ENCODE peak calls at places on chromosomes 12 and 14, in eight cellular contexts. R is NCI-H774; N is dorsolateral prefrontal cortex; D is central memory CD4-positive, alpha-beta T cell; Z is cardiac muscle cell; J is hippocampal formation; K is HuH-7.5; T is H4. X is an unnamed sample.
A peak's percentile ranks its signal among the peaks of the same experiment; 100 is the strongest.

GRCh38 chr12:68418137-68418460 is 85.9 kb upstream of the MDM1 start:
- DNase-seq in N (no peak), J (no peak), R (no peak), T (no peak), K (no peak), D (no peak), Z (no peak), X (no peak)

GRCh38 chr14:75147423-75148071 is 20.7 kb upstream of the NEK9 start:
- DNase-seq in Z (peak; percentile 99), R (no peak), N (peak; percentile 78), K (no peak), T (peak; percentile 97), J (peak; percentile 96), D (no peak), X (peak; percentile 74)

GRCh38 chr12:45200497-45201043 is 15.3 kb upstream of the ANO6 start:
- DNase-seq in Z (peak; percentile 66), K (no peak), R (no peak), D (no peak), J (no peak), T (no peak), N (no peak), X (no peak)

GRCh38 chr12:31323466-31324115 is 2.4 kb downstream of the SINHCAF start:
- DNase-seq in Z (peak; percentile 19), R (peak; percentile 41), T (peak; percentile 24), D (no peak), J (no peak), N (no peak), K (peak; percentile 43), X (peak; percentile 9)

GRCh38 chr12:67088401-67089118 is 180.6 kb upstream of the CAND1 start:
- DNase-seq in K (no peak), R (no peak), D (no peak), T (no peak), Z (no peak), N (no peak), J (no peak), X (no peak)

GRCh38 chr12:2111816-2112215 is 59.0 kb downstream of the CACNA1C start:
- DNase-seq in D (no peak), K (no peak), N (no peak), Z (no peak), J (no peak), R (no peak), T (no peak), X (no peak)

GRCh38 chr12:64672925-64673409 is 62.7 kb downstream of the RASSF3 start:
- DNase-seq in K (no peak), N (no peak), D (peak; percentile 50), T (peak; percentile 75), J (no peak), Z (peak; percentile 68), R (peak; percentile 83), X (no peak)

GRCh38 chr12:45415393-45415817 is 199.5 kb downstream of the ANO6 start:
- DNase-seq in R (no peak), J (no peak), T (peak; percentile 93), D (no peak), N (no peak), Z (peak; percentile 91), K (no peak), X (no peak)

GRCh38 chr14:63179383-63179782 is 24.9 kb upstream of the RHOJ start:
- DNase-seq in R (no peak), T (no peak), K (no peak), D (no peak), J (no peak), N (no peak), Z (no peak), X (no peak)

GRCh38 chr12:54463034-54463433 is 10.4 kb downstream of the GTSF1 start:
- DNase-seq in Z (peak; percentile 93), J (no peak), K (no peak), N (no peak), T (peak; percentile 23), R (no peak), D (no peak), X (no peak)

GRCh38 chr14:23605931-23606585 is 27.5 kb upstream of the JPH4 start:
- DNase-seq in R (no peak), K (no peak), D (no peak), J (no peak), T (peak; percentile 17), Z (no peak), N (no peak), X (no peak)

GRCh38 chr14:68715032-68715924 is 77.6 kb downstream of the ZFP36L1 start:
- DNase-seq in N (no peak), K (no peak), Z (peak; percentile 19), J (no peak), T (no peak), D (no peak), R (no peak), X (no peak)

GRCh38 chr12:92424338-92424737 is 278.5 kb upstream of the PLEKHG7 start:
- DNase-seq in K (no peak), J (no peak), T (no peak), N (no peak), Z (peak; percentile 33), R (no peak), D (no peak), X (no peak)

GRCh38 chr12:24304285-24304684 is 354.8 kb upstream of the SOX5 start:
- DNase-seq in T (no peak), D (no peak), J (no peak), R (no peak), N (no peak), K (no peak), Z (no peak), X (no peak)

GRCh38 chr14:75559451-75560187 is 18.8 kb upstream of the FLVCR2 start:
- DNase-seq in T (peak; percentile 59), Z (peak; percentile 87), J (no peak), R (no peak), K (no peak), N (no peak), D (no peak), X (no peak)

GRCh38 chr12:126617312-126617711 is 1552.1 kb downstream of the AACS start:
- DNase-seq in N (no peak), R (no peak), D (no peak), Z (no peak), K (no peak), T (no peak), J (no peak), X (no peak)

GRCh38 chr14:30573203-30573814 is 14.4 kb downstream of the G2E3 start:
- DNase-seq in T (peak; percentile 14), R (no peak), K (no peak), D (no peak), Z (peak; percentile 73), N (no peak), J (no peak), X (no peak)

GRCh38 chr12:121657305-121658008 is 12.0 kb downstream of the MORN3 start:
- DNase-seq in N (no peak), J (no peak), Z (no peak), D (no peak), T (no peak), R (no peak), K (no peak), X (no peak)

GRCh38 chr12:51383281-51383905 is 7.8 kb downstream of the GALNT6 start:
- DNase-seq in Z (no peak), N (no peak), D (no peak), J (no peak), T (peak; percentile 49), K (no peak), R (no peak), X (no peak)

GRCh38 chr14:53247596-53248370 is 94.7 kb upstream of the DDHD1 start:
- DNase-seq in D (no peak), J (no peak), Z (no peak), T (no peak), N (no peak), R (no peak), K (no peak), X (no peak)

GRCh38 chr12:6272300-6273208 is 37.9 kb upstream of the PLEKHG6 start:
- DNase-seq in T (peak; percentile 92), Z (no peak), K (no peak), N (peak; percentile 10), D (no peak), R (no peak), J (no peak), X (no peak)

GRCh38 chr12:58105225-58106119 is 164.1 kb downstream of the ATP23 start:
- DNase-seq in Z (peak; percentile 32), D (no peak), R (no peak), K (no peak), N (no peak), J (no peak), T (no peak), X (no peak)

GRCh38 chr14:70655110-70655826 is 13.6 kb downstream of the TTC9 start:
- DNase-seq in N (no peak), Z (no peak), R (no peak), J (no peak), K (no peak), D (peak; percentile 87), T (no peak), X (no peak)

GRCh38 chr14:65361920-65362319 is 50.6 kb upstream of the FUT8 start:
- DNase-seq in T (no peak), J (peak; percentile 76), R (no peak), Z (peak; percentile 93), N (no peak), D (no peak), K (no peak), X (no peak)

GRCh38 chr12:30753233-30753632 is 1.5 kb downstream of the CAPRIN2 start:
- DNase-seq in Z (peak; percentile 66), R (no peak), J (no peak), T (peak; percentile 39), N (no peak), D (no peak), K (peak; percentile 25), X (no peak)

GRCh38 chr12:54306925-54307731 is 6.3 kb upstream of the NFE2 start:
- DNase-seq in J (no peak), K (no peak), N (no peak), R (peak; percentile 56), T (peak; percentile 97), D (no peak), Z (peak; percentile 96), X (no peak)

GRCh38 chr12:51399893-51400292 is 8.7 kb upstream of the GALNT6 start:
- DNase-seq in T (no peak), Z (no peak), R (no peak), J (no peak), D (no peak), K (no peak), N (no peak), X (no peak)

GRCh38 chr12:123895477-123895876 is 77.2 kb downstream of the CCDC92 start:
- DNase-seq in J (peak; percentile 62), T (no peak), Z (no peak), N (no peak), R (peak; percentile 59), K (no peak), D (no peak), X (no peak)

GRCh38 chr14:71339650-71340415 is 432.6 kb downstream of the PCNX1 start:
- DNase-seq in N (no peak), J (no peak), R (no peak), Z (no peak), D (no peak), T (no peak), K (no peak), X (no peak)

GRCh38 chr14:59632381-59632780 is 55.8 kb upstream of the CCDC175 start:
- DNase-seq in N (no peak), J (no peak), Z (peak; percentile 40), K (peak; percentile 45), R (peak; percentile 8), T (peak; percentile 42), D (no peak), X (no peak)

GRCh38 chr12:13005649-13006048 is 5.6 kb upstream of the HEBP1 start:
- DNase-seq in D (no peak), Z (no peak), T (no peak), R (peak; percentile 16), K (no peak), N (no peak), J (no peak), X (no peak)

GRCh38 chr14:48974994-48975393 is 611.2 kb downstream of the RPS29 start:
- DNase-seq in J (no peak), N (no peak), K (no peak), Z (no peak), R (no peak), D (no peak), T (no peak), X (no peak)

GRCh38 chr14:51219473-51220448 is 20.3 kb upstream of the TMX1 start:
- DNase-seq in N (no peak), J (peak; percentile 60), D (no peak), K (no peak), R (peak; percentile 26), Z (peak; percentile 65), T (no peak), X (no peak)

GRCh38 chr12:4817813-4818212 is 91.9 kb upstream of the KCNA1 start:
- DNase-seq in K (no peak), D (no peak), R (peak; percentile 8), T (no peak), N (peak; percentile 51), Z (no peak), J (no peak), X (peak; percentile 24)